ENCODE peak calls at places on chromosomes 1 and 21, in ten cellular contexts. J, D, E, X, A, Z, I, O, V and U are unnamed samples. For H3K79me2 and H3K4me1, the result is how much of the 10 kb centered on the place peaks cover.

GRCh38 chr1:48916121-48917069 is 139.7 kb upstream of the BEND5 start:
- DNase-seq in J (peak), D (peak), E (peak), X (peak), A (peak), Z (peak), I (peak), O (peak), V (peak), U (no peak)

GRCh38 chr1:247357781-247358211 is 26.1 kb upstream of the ZNF496 start:
- DNase-seq in J (no peak), D (no peak), E (peak), X (no peak), A (no peak), Z (no peak), I (peak), O (peak), V (no peak), U (no peak)

GRCh38 chr1:7409278-7409677 is 361.8 kb upstream of the VAMP3 start:
- DNase-seq in J (no peak), D (no peak), E (no peak), X (no peak), A (no peak), Z (no peak), I (no peak), O (no peak), V (no peak), U (no peak)

GRCh38 chr1:205930698-205931330 is 12.4 kb downstream of the SLC26A9 start:
- DNase-seq in J (no peak), D (no peak), E (no peak), X (no peak), A (no peak), Z (no peak), I (no peak), O (no peak), V (no peak), U (no peak)

GRCh38 chr1:66739401-66740157 is 12.7 kb upstream of the DYNLT5 start:
- DNase-seq in J (no peak), D (peak), E (no peak), X (no peak), A (no peak), Z (no peak), I (no peak), O (no peak), V (no peak), U (no peak)

GRCh38 chr1:220462756-220463155 is 65.2 kb upstream of the MARK1 start:
- DNase-seq in J (peak), D (peak), E (no peak), X (peak), A (no peak), Z (no peak), I (no peak), O (peak), V (no peak), U (no peak)

GRCh38 chr1:53306168-53306567 is 21.7 kb downstream of the LRP8 start:
- DNase-seq in J (no peak), D (no peak), E (peak), X (no peak), A (no peak), Z (no peak), I (no peak), O (no peak), V (no peak), U (no peak)

GRCh38 chr1:31224102-31224501 is 15.6 kb downstream of the NKAIN1 start:
- DNase-seq in J (no peak), D (no peak), E (no peak), X (no peak), A (no peak), Z (no peak), I (no peak), O (no peak), V (no peak), U (no peak)

GRCh38 chr1:185400057-185400456 is 83.0 kb upstream of the IVNS1ABP start:
- DNase-seq in J (no peak), D (no peak), E (peak), X (no peak), A (no peak), Z (no peak), I (peak), O (peak), V (no peak), U (peak)

GRCh38 chr1:54328117-54328636 is 78.0 kb downstream of the SSBP3 start:
- DNase-seq in J (no peak), D (no peak), E (no peak), X (no peak), A (no peak), Z (no peak), I (no peak), O (no peak), V (no peak), U (no peak)

GRCh38 chr1:84083321-84083720 is 60.8 kb upstream of the PRKACB start:
- DNase-seq in J (no peak), D (no peak), E (no peak), X (no peak), A (no peak), Z (no peak), I (no peak), O (no peak), V (no peak), U (no peak)

GRCh38 chr1:11550664-11551283 is 71.8 kb downstream of the DISP3 start:
- DNase-seq in J (peak), D (peak), E (peak), X (peak), A (peak), Z (peak), I (peak), O (peak), V (peak), U (no peak)

GRCh38 chr21:39451332-39452206 is at the start of gene SH3BGR:
- DNase-seq in J (peak), D (peak), E (peak), X (peak), A (no peak), Z (no peak), I (peak), O (peak), V (peak), U (no peak)

GRCh38 chr1:85313888-85314696 is 37.7 kb upstream of the BCL10 start:
- DNase-seq in J (no peak), D (no peak), E (peak), X (no peak), A (no peak), Z (no peak), I (peak), O (peak), V (no peak), U (peak)

GRCh38 chr1:186738896-186739295 is 58.7 kb upstream of the PTGS2 start:
- DNase-seq in J (no peak), D (no peak), E (no peak), X (no peak), A (no peak), Z (no peak), I (no peak), O (no peak), V (no peak), U (no peak)

GRCh38 chr1:65377496-65378268 is 42.8 kb upstream of the LEPR start:
- DNase-seq in J (no peak), D (no peak), E (no peak), X (no peak), A (no peak), Z (no peak), I (no peak), O (no peak), V (no peak), U (no peak)

GRCh38 chr21:23111070-23111605 is 2112.9 kb downstream of the NCAM2 start:
- DNase-seq in J (no peak), D (no peak), E (no peak), X (no peak), A (no peak), Z (no peak), I (no peak), O (no peak), V (no peak), U (no peak)

GRCh38 chr1:171345536-171345935 is 31.6 kb downstream of the FMO4 start:
- DNase-seq in J (no peak), D (no peak), E (peak), X (no peak), A (no peak), Z (no peak), I (no peak), O (no peak), V (no peak), U (no peak)

GRCh38 chr1:201790261-201790660 is 38.7 kb upstream of the IPO9 start:
- DNase-seq in J (no peak), D (no peak), E (peak), X (no peak), A (no peak), Z (no peak), I (peak), O (peak), V (no peak), U (no peak)

GRCh38 chr1:50930965-50931737 is 28.9 kb downstream of the FAF1 start:
- DNase-seq in J (no peak), D (no peak), E (no peak), X (no peak), A (no peak), Z (no peak), I (no peak), O (no peak), V (no peak), U (no peak)

GRCh38 chr1:8540971-8541370 is 223.1 kb downstream of the SLC45A1 start:
- DNase-seq in J (no peak), D (no peak), E (no peak), X (no peak), A (no peak), Z (no peak), I (peak), O (no peak), V (no peak), U (no peak)

GRCh38 chr1:7810395-7810794 is 26.3 kb downstream of the PER3 start:
- DNase-seq in J (no peak), D (no peak), E (peak), X (no peak), A (no peak), Z (peak), I (peak), O (peak), V (peak), U (peak)

GRCh38 chr1:163875927-163876320 is 554.2 kb downstream of the NUF2 start:
- DNase-seq in J (no peak), D (no peak), E (peak), X (no peak), A (no peak), Z (no peak), I (no peak), O (no peak), V (no peak), U (no peak)

GRCh38 chr1:109619655-109620395 is at the start of gene AMPD2:
- DNase-seq in J (peak), D (peak), E (peak), X (no peak), A (peak), Z (peak), I (peak), O (peak), V (peak), U (no peak)

GRCh38 chr1:109620396-109620817 is 770 bp downstream of the AMPD2 start:
- DNase-seq in J (no peak), D (peak), E (peak), X (no peak), A (peak), Z (no peak), I (peak), O (peak), V (peak), U (no peak)

GRCh38 chr1:109621402-109622101 is 1.9 kb downstream of the AMPD2 start:
- DNase-seq in J (no peak), D (no peak), E (peak), X (no peak), A (no peak), Z (no peak), I (no peak), O (no peak), V (no peak), U (no peak)

GRCh38 chr1:109622103-109622892 is 2.7 kb downstream of the AMPD2 start:
- DNase-seq in J (no peak), D (no peak), E (no peak), X (no peak), A (no peak), Z (no peak), I (no peak), O (no peak), V (no peak), U (no peak)

GRCh38 chr1:109620890-109621289 is 1.3 kb downstream of the AMPD2 start:
- DNase-seq in J (peak), D (peak), E (peak), X (no peak), A (peak), Z (peak), I (peak), O (peak), V (peak), U (no peak)
- H3K79me2 ChIP-seq in J (under half), D (under half), E (half or more), X (under half), A (under half), Z (half or more), I (half or more), O (half or more), V (half or more), U (half or more)

DNA sequence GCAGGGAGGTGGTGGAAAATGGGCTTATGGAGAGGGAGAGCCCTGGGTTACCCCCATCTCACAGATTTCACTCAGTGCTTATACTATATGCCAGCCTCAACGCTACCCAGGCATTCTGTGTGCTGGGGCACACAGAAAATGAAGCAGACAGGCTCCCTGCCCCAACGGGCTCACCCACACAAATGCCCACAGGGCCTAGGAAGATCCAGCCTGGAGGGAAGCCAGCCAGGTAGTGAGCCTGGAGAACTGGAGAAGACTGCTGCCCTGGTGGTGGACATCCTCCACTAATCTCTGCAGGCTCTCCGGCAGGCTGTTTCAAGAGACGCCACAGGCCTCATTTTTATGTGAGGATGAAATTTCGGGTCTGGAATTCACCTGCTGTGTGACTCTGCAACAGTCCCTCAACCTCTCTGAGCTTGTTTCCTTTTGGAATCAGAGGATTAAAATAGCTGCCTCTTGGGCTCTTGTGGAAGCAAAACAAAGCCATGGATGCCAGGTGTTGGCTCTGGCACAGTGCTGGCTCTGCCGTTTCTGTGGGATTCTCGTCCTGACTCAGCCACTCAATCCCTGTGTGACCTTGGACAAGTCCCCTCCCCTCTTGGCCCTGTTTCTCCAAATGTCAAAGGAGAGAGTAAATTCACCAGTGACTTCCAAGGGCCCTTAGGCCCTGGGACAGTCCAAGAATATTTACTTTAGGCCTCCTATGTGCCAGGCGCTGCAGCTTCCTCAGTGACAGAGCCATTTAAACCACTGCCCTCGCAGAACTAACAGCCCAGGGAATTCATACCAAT is 3.6 kb downstream of the PAQR7 start:
- DNase-seq in J (no peak), D (no peak), E (no peak), X (no peak), A (no peak), Z (no peak), I (no peak), O (no peak), V (no peak), U (no peak)
- H3K4me1 ChIP-seq in J (under half), D (under half), E (under half), X (under half), A (under half), Z (half or more), I (half or more), O (under half), V (under half), U (under half)

GRCh38 chr1:89878256-89878655 is 57.4 kb downstream of the LRRC8D start:
- DNase-seq in J (no peak), D (no peak), E (no peak), X (no peak), A (no peak), Z (no peak), I (no peak), O (no peak), V (no peak), U (no peak)
- H2AFZ ChIP-seq in J (no peak), D (no peak), E (no peak), X (no peak), A (no peak), Z (no peak), I (no peak), O (no peak), V (no peak), U (no peak)

DNA sequence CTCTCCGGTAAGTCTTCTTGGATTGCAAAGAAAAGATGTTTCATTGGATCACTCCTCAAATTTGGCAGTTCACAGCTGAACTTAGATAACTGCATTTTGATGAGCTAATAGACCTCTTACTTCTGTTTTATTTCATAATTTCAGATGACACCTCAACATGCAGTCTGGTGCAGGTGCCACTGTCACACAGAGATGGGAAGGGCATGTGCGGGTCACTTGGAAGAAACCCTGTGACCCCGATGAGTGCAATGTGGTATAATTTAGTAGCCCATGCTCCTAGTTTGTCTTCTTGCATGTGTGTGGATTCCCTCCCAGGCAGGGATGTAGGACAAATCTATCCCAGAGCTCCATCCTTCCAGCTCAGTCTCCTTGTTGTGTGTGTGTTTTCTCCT is 481 bp upstream of the SLAMF1 start:
- DNase-seq in J (no peak), D (no peak), E (no peak), X (no peak), A (no peak), Z (no peak), I (no peak), O (no peak), V (no peak), U (no peak)
- H3K79me2 ChIP-seq in J (under half), D (under half), E (under half), X (under half), A (under half), Z (under half), I (under half), O (under half), V (under half), U (under half)

DNA sequence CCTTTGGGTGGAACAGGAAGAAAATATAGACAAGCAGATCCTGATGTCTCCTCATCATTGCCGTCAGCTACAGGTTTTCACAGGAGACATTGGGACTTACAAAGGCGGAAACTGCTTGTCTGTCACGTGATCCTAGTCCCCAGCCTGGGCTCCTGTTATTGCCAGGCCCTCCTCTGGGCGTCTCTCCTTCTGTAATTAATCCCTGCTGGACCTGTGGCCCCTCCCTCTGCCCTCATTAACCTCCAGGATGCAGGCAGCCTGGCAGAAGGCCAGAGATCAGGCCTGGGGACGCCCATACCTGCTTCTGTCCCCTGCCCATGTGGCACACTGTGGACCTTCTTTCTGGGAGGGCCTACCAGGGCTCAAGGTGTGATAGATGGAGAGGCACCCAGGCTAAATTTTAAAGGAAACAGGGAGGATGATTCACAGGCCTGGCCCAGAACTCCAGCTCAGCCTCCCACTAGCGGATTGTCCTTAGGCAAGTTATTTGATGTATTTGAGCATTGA is 2.4 kb downstream of the S100A5 start:
- DNase-seq in J (peak), D (peak), E (peak), X (no peak), A (no peak), Z (no peak), I (no peak), O (peak), V (peak), U (no peak)
- H3K4me1 ChIP-seq in J (under half), D (under half), E (under half), X (under half), A (under half), Z (half or more), I (half or more), O (half or more), V (half or more), U (half or more)

DNA sequence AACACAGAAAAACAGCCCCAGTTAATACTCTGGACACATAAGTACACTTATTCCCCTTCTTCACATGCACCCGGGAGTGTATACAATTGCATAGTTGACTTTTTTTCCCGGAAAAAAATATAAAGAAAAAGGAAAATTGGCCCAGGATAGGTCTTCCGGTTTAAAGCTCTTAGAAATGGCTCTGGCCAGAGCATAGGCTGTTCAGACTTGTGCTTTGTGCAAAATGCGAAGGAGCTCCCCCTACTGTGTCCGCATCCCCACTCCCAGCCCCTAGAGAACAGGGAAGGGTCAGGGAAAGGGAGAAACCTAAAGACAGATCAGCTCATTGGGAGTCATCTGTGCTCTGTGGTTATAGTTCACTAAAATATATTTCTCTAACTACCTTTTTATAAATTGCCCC is 5.5 kb upstream of the MTMR11 start:
- DNase-seq in J (peak), D (peak), E (no peak), X (no peak), A (no peak), Z (no peak), I (no peak), O (no peak), V (peak), U (no peak)
- H2AFZ ChIP-seq in J (no peak), D (no peak), E (no peak), X (no peak), A (no peak), Z (no peak), I (no peak), O (no peak), V (no peak), U (peak)